ENCODE peak calls at places on chromosome 7, in nine cellular contexts. F, T, H, Q, R, S, V, W and L are unnamed samples.
A peak's percentile ranks its signal among the peaks of the same experiment; 100 is the strongest.

GRCh38 chr7:70165477-70166170 is 567.3 kb downstream of the AUTS2 start:
- DNase-seq in R (no peak), W (no peak), S (no peak), H (no peak), F (no peak), Q (no peak), T (no peak), V (no peak), L (no peak)

GRCh38 chr7:13198036-13198435 is 510.6 kb downstream of the ARL4A start:
- DNase-seq in T (no peak), S (no peak), R (peak; percentile 27), H (no peak), V (no peak), F (no peak), W (no peak), Q (no peak), L (no peak)

GRCh38 chr7:1536768-1537630 is 6.5 kb downstream of the MAFK start:
- DNase-seq in W (peak; percentile 89), S (peak; percentile 88), Q (peak; percentile 99), T (peak; percentile 99), R (peak; percentile 97), F (peak; percentile 96), H (peak; percentile 90), V (peak; percentile 92), L (no peak)

GRCh38 chr7:602341-603141 is 82.9 kb upstream of the PDGFA start:
- DNase-seq in H (no peak), Q (no peak), T (no peak), V (no peak), R (no peak), S (no peak), W (no peak), F (no peak), L (peak; percentile 73)

GRCh38 chr7:150405584-150406310 is 26.6 kb downstream of the ZNF775 start:
- DNase-seq in T (no peak), S (peak; percentile 46), W (peak; percentile 59), V (no peak), F (no peak), Q (peak; percentile 27), H (no peak), R (peak; percentile 29), L (peak; percentile 61)

GRCh38 chr7:151243045-151243349 is 5.5 kb downstream of the SMARCD3 start:
- DNase-seq in V (no peak), H (no peak), W (no peak), R (no peak), S (no peak), T (no peak), F (no peak), Q (no peak), L (no peak)

GRCh38 chr7:4479367-4480039 is 202.6 kb upstream of the FOXK1 start:
- DNase-seq in R (peak; percentile 33), F (peak; percentile 40), Q (peak; percentile 63), W (peak; percentile 22), H (peak; percentile 3), T (peak; percentile 79), S (no peak), V (no peak), L (peak; percentile 37)

GRCh38 chr7:142279616-142280015 is 21.8 kb upstream of the PRSS58 start:
- DNase-seq in R (no peak), Q (no peak), H (no peak), V (no peak), W (no peak), F (no peak), T (no peak), S (no peak), L (no peak)

GRCh38 chr7:129136887-129137647 is 7.4 kb upstream of the TSPAN33 start:
- DNase-seq in W (no peak), H (no peak), R (no peak), F (no peak), V (no peak), T (no peak), Q (no peak), S (no peak), L (peak; percentile 48)

GRCh38 chr7:129054438-129055293 is at the start of gene TNPO3:
- DNase-seq in S (peak; percentile 96), R (peak; percentile 82), H (peak; percentile 73), F (peak; percentile 93), T (peak; percentile 93), Q (peak; percentile 84), V (peak; percentile 88), W (peak; percentile 98), L (peak; percentile 93)

GRCh38 chr7:133082390-133082766 is 488 bp upstream of the CHCHD3 start:
- DNase-seq in F (no peak), S (no peak), T (no peak), Q (no peak), V (no peak), H (no peak), R (no peak), W (no peak), L (no peak)

GRCh38 chr7:11130012-11130411 is 156.3 kb downstream of the PHF14 start:
- DNase-seq in Q (peak; percentile 83), F (peak; percentile 8), S (no peak), H (peak; percentile 78), T (peak; percentile 51), W (no peak), V (no peak), R (peak; percentile 73), L (no peak)

GRCh38 chr7:94212160-94212559 is 182.5 kb upstream of the COL1A2 start:
- DNase-seq in S (no peak), T (no peak), Q (no peak), H (no peak), F (no peak), W (no peak), R (no peak), V (no peak), L (no peak)

GRCh38 chr7:101944611-101945010 is 127.2 kb downstream of the CUX1 start:
- DNase-seq in Q (no peak), H (no peak), W (no peak), S (no peak), R (no peak), F (no peak), T (no peak), V (no peak), L (no peak)

DNA sequence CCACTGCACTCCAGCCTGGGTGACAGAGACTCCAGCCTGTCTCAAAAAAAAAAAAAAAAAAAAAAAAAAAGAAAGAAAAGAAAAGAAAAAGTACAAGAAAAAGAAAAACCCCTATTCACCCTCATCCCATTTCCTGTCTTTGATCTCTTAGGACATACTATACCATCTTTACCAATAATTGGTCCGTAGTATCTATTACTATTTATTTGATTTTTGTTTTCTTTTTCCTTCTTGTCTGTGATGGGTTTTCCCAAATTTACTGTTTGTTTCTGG is 41.6 kb downstream of the PDIA4 start:
- DNase-seq in T (no peak), H (no peak), W (no peak), S (no peak), F (no peak), R (no peak), V (no peak), Q (no peak), L (no peak)
- TF ChIP-seq CTCF in T (no peak), H (no peak), W (no peak), S (no peak), F (no peak), R (no peak), V (no peak), Q (no peak), L (no peak)

GRCh38 chr7:53350241-53350640 is 314.8 kb downstream of the POM121L12 start:
- DNase-seq in T (no peak), V (no peak), F (peak; percentile 44), R (no peak), W (peak; percentile 19), S (peak; percentile 66), H (no peak), Q (no peak), L (no peak)
- TF ChIP-seq CTCF in T (peak; percentile 20), V (no peak), F (peak; percentile 64), R (peak; percentile 19), W (peak; percentile 27), S (peak; percentile 61), H (peak; percentile 28), Q (peak; percentile 14), L (peak; percentile 13)

GRCh38 chr7:42269161-42269560 is 32.2 kb upstream of the GLI3 start:
- DNase-seq in R (no peak), V (no peak), S (no peak), H (no peak), Q (no peak), W (no peak), T (no peak), F (peak; percentile 7), L (no peak)

GRCh38 chr7:42278360-42278759 is 41.4 kb upstream of the GLI3 start:
- DNase-seq in S (no peak), F (peak; percentile 5), T (no peak), Q (no peak), W (no peak), H (no peak), V (no peak), R (no peak), L (no peak)

GRCh38 chr7:42274052-42274451 is 37.0 kb upstream of the GLI3 start:
- DNase-seq in R (peak; percentile 33), W (no peak), H (no peak), F (peak; percentile 83), Q (peak; percentile 36), S (no peak), V (no peak), T (peak; percentile 84), L (no peak)

DNA sequence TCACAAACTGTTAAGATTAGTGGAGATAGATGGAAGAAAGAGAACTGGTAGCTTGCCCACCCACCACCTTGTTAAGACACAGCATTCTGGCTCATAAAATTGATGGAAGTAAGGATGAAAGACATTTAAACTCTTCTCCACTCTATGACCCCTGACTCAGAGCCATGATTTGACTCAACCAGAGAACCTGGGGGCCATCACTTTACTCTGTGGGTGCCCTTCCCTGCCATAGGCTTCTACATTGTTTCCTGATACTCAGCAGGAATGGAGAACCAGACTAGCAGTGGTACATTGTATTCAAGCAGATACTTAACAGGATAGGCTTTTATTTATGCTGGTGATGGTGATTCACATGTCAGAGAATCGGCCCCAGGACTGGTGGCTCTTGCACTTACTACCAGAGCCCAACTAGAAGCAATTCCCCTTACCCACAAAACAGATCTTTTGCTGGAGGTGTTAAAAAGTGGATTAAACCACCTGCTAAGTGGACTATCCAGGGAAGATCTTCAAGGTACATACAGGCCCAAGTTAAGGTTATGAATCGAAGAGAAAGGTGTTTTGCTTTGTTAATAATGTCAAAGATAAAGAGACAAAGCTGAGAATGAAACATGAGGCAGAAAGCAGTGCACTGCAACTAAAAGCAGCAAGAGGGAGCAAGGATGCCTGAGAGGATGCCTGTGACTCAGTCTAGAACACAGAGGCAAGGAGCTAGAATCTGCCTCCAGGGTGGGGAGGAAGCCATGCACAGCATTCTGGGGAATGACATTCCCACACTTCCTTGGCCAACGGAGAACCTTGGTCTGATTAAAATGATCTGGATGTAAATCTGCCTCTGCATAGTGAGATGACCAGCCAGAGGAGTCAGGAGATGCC is 36.0 kb upstream of the GLI3 start:
- DNase-seq in V (no peak), H (peak; percentile 52), F (peak; percentile 90), R (peak; percentile 19), T (peak; percentile 77), W (no peak), S (no peak), Q (peak; percentile 79), L (no peak)
- TF ChIP-seq CTCF in V (no peak), H (peak; percentile 59), F (peak; percentile 83), R (peak; percentile 20), T (peak; percentile 81), W (no peak), S (no peak), Q (peak; percentile 88), L (no peak)

DNA sequence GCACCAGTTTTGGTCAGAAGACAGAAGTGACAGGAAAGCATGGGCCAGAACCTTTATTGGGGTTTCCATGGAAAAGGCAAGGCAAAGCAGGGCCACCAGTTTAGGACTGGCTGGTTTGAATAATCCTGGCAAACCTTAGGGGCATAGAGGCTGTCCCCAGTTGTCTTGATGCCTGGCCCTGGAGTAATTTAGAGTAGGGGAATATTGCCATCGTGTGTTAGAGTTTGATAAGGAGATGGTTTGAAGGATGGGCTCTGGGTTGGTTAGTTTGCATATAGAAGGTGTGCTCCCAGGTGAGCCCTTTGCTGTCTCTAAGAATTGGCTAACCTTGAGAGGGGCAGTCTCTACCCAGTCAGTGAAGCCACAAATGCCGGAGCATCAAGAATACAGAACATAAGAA is 79.6 kb downstream of the ZNF777 start:
- DNase-seq in Q (no peak), V (no peak), T (no peak), R (no peak), S (no peak), H (no peak), F (no peak), W (no peak), L (no peak)
- TF ChIP-seq CTCF in Q (no peak), V (no peak), T (no peak), R (no peak), S (peak; percentile 34), H (no peak), F (peak; percentile 7), W (no peak), L (no peak)